ENCODE peak calls at places on chromosome 16, in eight cellular contexts. A is ascending aorta; E is ecto neural progenitor cell; B is neural progenitor cell; C is stimulated activated CD8-positive, alpha-beta memory T cell treated with anti-CD3 and anti-CD28 coated beads, Interleukin-2, amount 100 ng/mL, for 48 hours; Y is adrenal gland; Z is cardiac fibroblast; U is activated naive CD4-positive, alpha-beta T cell treated with Interleukin-2 at 50 U/mL for 16 hours. K is an unnamed sample.

GRCh38 chr16:67014641-67015315 is 14.2 kb upstream of the CBFB start:
- DNase-seq in C (no peak), E (peak; percentile 39), Y (no peak), A (no peak), U (no peak), Z (no peak), B (no peak), K (no peak)

GRCh38 chr16:3793161-3793576 is 75.8 kb upstream of the TRAP1 start:
- DNase-seq in B (no peak), Z (peak; percentile 49), Y (no peak), U (no peak), C (no peak), E (no peak), A (peak; percentile 77), K (peak; percentile 24)

GRCh38 chr16:19366384-19366783 is 51.3 kb upstream of the TMC5 start:
- DNase-seq in C (no peak), U (no peak), E (no peak), A (no peak), B (no peak), Y (no peak), Z (no peak), K (no peak)

GRCh38 chr16:379183-379960 is 2.4 kb downstream of the PGAP6 start:
- DNase-seq in Z (no peak), U (no peak), Y (no peak), A (no peak), E (no peak), C (no peak), B (no peak), K (no peak)

GRCh38 chr16:20167323-20167722 is 93.6 kb upstream of the GPR139 start:
- DNase-seq in Z (no peak), B (no peak), E (no peak), C (no peak), A (no peak), U (no peak), Y (no peak), K (no peak)

GRCh38 chr16:31529398-31530312 is 2.0 kb downstream of the AHSP start:
- DNase-seq in C (no peak), Z (no peak), U (no peak), B (peak; percentile 49), Y (no peak), E (no peak), A (no peak), K (no peak)

GRCh38 chr16:1980770-1981087 is 540 bp downstream of the NOXO1 start:
- DNase-seq in E (no peak), A (no peak), B (no peak), Y (no peak), Z (no peak), U (no peak), C (no peak), K (no peak)

GRCh38 chr16:8872967-8873865 is 4.4 kb upstream of the CARHSP1 start:
- DNase-seq in E (no peak), B (no peak), C (no peak), Y (no peak), Z (no peak), U (no peak), A (no peak), K (no peak)

GRCh38 chr16:53809088-53809951 is 105.4 kb downstream of the FTO start:
- DNase-seq in U (no peak), Y (no peak), B (no peak), E (no peak), Z (peak; percentile 91), C (no peak), A (no peak), K (peak; percentile 95)

GRCh38 chr16:9457215-9457614 is 365.8 kb downstream of the HAPSTR1 start:
- DNase-seq in B (no peak), E (no peak), Y (no peak), A (no peak), U (no peak), Z (no peak), C (no peak), K (no peak)

GRCh38 chr16:50320310-50320709 is 48.5 kb downstream of the BRD7 start:
- DNase-seq in Y (no peak), A (no peak), E (no peak), U (no peak), C (no peak), Z (no peak), B (no peak), K (no peak)

GRCh38 chr16:75304521-75305363 is 53.3 kb upstream of the BCAR1 start:
- DNase-seq in B (no peak), E (no peak), A (peak; percentile 86), C (no peak), Y (peak; percentile 97), U (no peak), Z (peak; percentile 94), K (peak; percentile 96)

GRCh38 chr16:31085371-31085770 is 3.4 kb downstream of the PRSS53 start:
- DNase-seq in B (no peak), Z (no peak), C (no peak), A (no peak), U (no peak), Y (no peak), E (no peak), K (peak; percentile 30)

GRCh38 chr16:57000271-57001025 is 11.1 kb downstream of the NLRC5 start:
- DNase-seq in B (no peak), C (peak; percentile 63), E (no peak), Y (peak; percentile 47), U (peak; percentile 63), A (peak; percentile 91), Z (peak; percentile 96), K (peak; percentile 87)

GRCh38 chr16:56558024-56558747 is 6.7 kb upstream of the MT4 start:
- DNase-seq in U (no peak), A (no peak), C (no peak), Y (peak; percentile 66), E (no peak), Z (peak; percentile 75), B (no peak), K (peak; percentile 80)

GRCh38 chr16:69399361-69399760 is 13.6 kb upstream of the TERF2 start:
- DNase-seq in E (no peak), Y (no peak), U (no peak), Z (no peak), B (no peak), A (no peak), C (no peak), K (peak; percentile 70)

GRCh38 chr16:19046062-19046461 is 21.4 kb upstream of the COQ7 start:
- DNase-seq in A (no peak), C (no peak), Z (no peak), B (no peak), E (no peak), U (no peak), Y (no peak), K (no peak)

GRCh38 chr16:57999366-57999970 is 1.0 kb downstream of the ZNF319 start:
- DNase-seq in B (peak; percentile 36), C (no peak), Y (no peak), E (no peak), A (no peak), U (peak; percentile 38), Z (peak; percentile 53), K (peak; percentile 40)

GRCh38 chr16:20001856-20002707 is 71.6 kb downstream of the GPR139 start:
- DNase-seq in U (no peak), E (no peak), C (no peak), Y (no peak), B (no peak), A (no peak), Z (no peak), K (no peak)

GRCh38 chr16:14043278-14043677 is 27.8 kb upstream of the MRTFB start:
- DNase-seq in Y (no peak), Z (no peak), U (no peak), B (no peak), C (no peak), A (no peak), E (no peak), K (no peak)

GRCh38 chr16:67648088-67648763 is 3.3 kb downstream of the CARMIL2 start:
- DNase-seq in Z (no peak), Y (no peak), B (no peak), C (no peak), E (no peak), A (no peak), U (no peak), K (no peak)

GRCh38 chr16:9647981-9648701 is 534.1 kb downstream of the GRIN2A start:
- DNase-seq in Z (peak; percentile 45), B (peak; percentile 63), C (no peak), Y (no peak), E (no peak), U (no peak), A (no peak), K (peak; percentile 14)

GRCh38 chr16:22186517-22186916 is 19.6 kb upstream of the EEF2K start:
- DNase-seq in A (no peak), Z (no peak), E (peak; percentile 66), U (no peak), B (peak; percentile 73), Y (no peak), C (no peak), K (no peak)

GRCh38 chr16:57986196-57986595 is 14.3 kb downstream of the ZNF319 start:
- DNase-seq in A (no peak), C (no peak), Z (no peak), B (no peak), Y (no peak), E (no peak), U (no peak), K (no peak)

GRCh38 chr16:24668481-24669001 is 60.9 kb upstream of the TNRC6A start:
- DNase-seq in B (no peak), E (no peak), Y (peak; percentile 62), Z (peak; percentile 70), U (peak; percentile 42), C (peak; percentile 19), A (peak; percentile 89), K (peak; percentile 87)

GRCh38 chr16:1532081-1532760 is 1.2 kb upstream of the TMEM204 start:
- DNase-seq in E (no peak), A (peak; percentile 86), B (no peak), Z (peak; percentile 72), U (no peak), C (no peak), Y (peak; percentile 65), K (peak; percentile 14)

K was measured in fibroblast of lung.